ENCODE peak calls at places on chromosomes 11 and 22, in five cellular contexts. One of them, this sample, is unnamed. For H3K4me1, the result is how much of the 10 kb centered on the place peaks cover.

GRCh38 chr11:20477418-20478090 is 90.0 kb downstream of the PRMT3 start:
- DNase-seq in cardiac muscle cell: no peak
- DNase-seq in GM12878: no peak
- DNase-seq in spleen: no peak
- DNase-seq in A549: peak
- DNase-seq in this sample: no peak

GRCh38 chr11:83054904-83055380 is 16.8 kb downstream of the RAB30 start:
- DNase-seq in A549: no peak
- DNase-seq in spleen: no peak
- DNase-seq in GM12878: no peak
- DNase-seq in cardiac muscle cell: no peak
- DNase-seq in this sample: no peak

GRCh38 chr11:99199336-99199735 is 178.6 kb downstream of the CNTN5 start:
- DNase-seq in GM12878: no peak
- DNase-seq in spleen: no peak
- DNase-seq in A549: no peak
- DNase-seq in cardiac muscle cell: peak
- DNase-seq in this sample: no peak

GRCh38 chr11:78061088-78061920 is 2.4 kb upstream of the THRSP start:
- DNase-seq in A549: no peak
- DNase-seq in cardiac muscle cell: no peak
- DNase-seq in GM12878: no peak
- DNase-seq in spleen: no peak
- DNase-seq in this sample: no peak

GRCh38 chr22:49151256-49152131 is 676.2 kb downstream of the BRD1 start:
- DNase-seq in A549: no peak
- DNase-seq in GM12878: no peak
- DNase-seq in spleen: peak
- DNase-seq in cardiac muscle cell: no peak
- DNase-seq in this sample: peak

GRCh38 chr11:133964946-133965632 is 8.3 kb upstream of the IGSF9B start:
- DNase-seq in A549: peak
- DNase-seq in spleen: no peak
- DNase-seq in GM12878: no peak
- DNase-seq in cardiac muscle cell: peak
- DNase-seq in this sample: no peak

GRCh38 chr11:14908214-14908880 is 16.3 kb upstream of the CYP2R1 start:
- DNase-seq in A549: peak
- DNase-seq in cardiac muscle cell: peak
- DNase-seq in GM12878: no peak
- DNase-seq in spleen: no peak
- DNase-seq in this sample: no peak

GRCh38 chr11:3992964-3993363 is 101.6 kb upstream of the RRM1 start:
- DNase-seq in spleen: no peak
- DNase-seq in A549: no peak
- DNase-seq in GM12878: no peak
- DNase-seq in cardiac muscle cell: no peak
- DNase-seq in this sample: no peak

GRCh38 chr11:2888266-2888968 is 2.8 kb upstream of the CDKN1C start:
- DNase-seq in A549: peak
- DNase-seq in GM12878: no peak
- DNase-seq in cardiac muscle cell: peak
- DNase-seq in spleen: peak
- DNase-seq in this sample: peak
- TF ChIP-seq CTCF in A549: peak
- TF ChIP-seq CTCF in GM12878: peak
- TF ChIP-seq CTCF in cardiac muscle cell: peak
- TF ChIP-seq CTCF in spleen: peak
- TF ChIP-seq CTCF in this sample: peak

GRCh38 chr11:47589504-47590025 is 3.1 kb downstream of the FAM180B start:
- DNase-seq in spleen: no peak
- DNase-seq in cardiac muscle cell: peak
- DNase-seq in A549: no peak
- DNase-seq in GM12878: no peak
- DNase-seq in this sample: no peak
- H3K4me1 ChIP-seq in spleen: under half
- H3K4me1 ChIP-seq in cardiac muscle cell: under half
- H3K4me1 ChIP-seq in A549: under half
- H3K4me1 ChIP-seq in GM12878: under half
- H3K4me1 ChIP-seq in this sample: under half

DNA sequence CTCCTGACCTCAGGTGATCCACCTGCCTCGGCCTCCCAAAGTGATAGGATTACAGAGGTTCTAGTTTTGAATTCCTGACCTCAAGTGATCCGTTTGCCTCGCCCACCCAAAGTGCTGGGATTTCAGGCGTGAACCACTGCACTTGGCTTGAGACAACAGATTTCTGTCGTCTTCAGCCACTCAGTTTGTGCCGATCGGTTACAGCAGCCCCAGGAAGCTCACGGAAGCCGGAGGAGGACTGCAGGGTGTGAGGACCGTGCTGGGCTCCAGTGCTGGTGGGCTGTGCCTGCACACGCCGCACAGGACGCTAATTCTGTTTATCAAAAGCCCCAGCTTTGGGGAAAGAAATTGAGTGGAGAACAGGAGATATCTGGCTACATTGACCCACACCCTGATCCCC is 82.0 kb downstream of the CELSR1 start:
- DNase-seq in A549: no peak
- DNase-seq in cardiac muscle cell: no peak
- DNase-seq in GM12878: no peak
- DNase-seq in spleen: no peak
- DNase-seq in this sample: no peak
- H3K4me3 ChIP-seq in A549: no peak
- H3K4me3 ChIP-seq in cardiac muscle cell: no peak
- H3K4me3 ChIP-seq in GM12878: no peak
- H3K4me3 ChIP-seq in spleen: no peak
- H3K4me3 ChIP-seq in this sample: no peak

GRCh38 chr11:61630104-61630503 is 49.2 kb upstream of the SYT7 start:
- DNase-seq in cardiac muscle cell: no peak
- DNase-seq in GM12878: no peak
- DNase-seq in spleen: no peak
- DNase-seq in A549: no peak
- DNase-seq in this sample: no peak

GRCh38 chr11:61625525-61625924 is 44.6 kb upstream of the SYT7 start:
- DNase-seq in spleen: no peak
- DNase-seq in cardiac muscle cell: no peak
- DNase-seq in GM12878: no peak
- DNase-seq in A549: no peak
- DNase-seq in this sample: no peak

GRCh38 chr11:61629082-61629481 is 48.2 kb upstream of the SYT7 start:
- DNase-seq in cardiac muscle cell: no peak
- DNase-seq in GM12878: no peak
- DNase-seq in A549: no peak
- DNase-seq in spleen: no peak
- DNase-seq in this sample: no peak

GRCh38 chr11:61627831-61628753 is 47.2 kb upstream of the SYT7 start:
- DNase-seq in cardiac muscle cell: peak
- DNase-seq in GM12878: no peak
- DNase-seq in A549: peak
- DNase-seq in spleen: no peak
- DNase-seq in this sample: peak

DNA sequence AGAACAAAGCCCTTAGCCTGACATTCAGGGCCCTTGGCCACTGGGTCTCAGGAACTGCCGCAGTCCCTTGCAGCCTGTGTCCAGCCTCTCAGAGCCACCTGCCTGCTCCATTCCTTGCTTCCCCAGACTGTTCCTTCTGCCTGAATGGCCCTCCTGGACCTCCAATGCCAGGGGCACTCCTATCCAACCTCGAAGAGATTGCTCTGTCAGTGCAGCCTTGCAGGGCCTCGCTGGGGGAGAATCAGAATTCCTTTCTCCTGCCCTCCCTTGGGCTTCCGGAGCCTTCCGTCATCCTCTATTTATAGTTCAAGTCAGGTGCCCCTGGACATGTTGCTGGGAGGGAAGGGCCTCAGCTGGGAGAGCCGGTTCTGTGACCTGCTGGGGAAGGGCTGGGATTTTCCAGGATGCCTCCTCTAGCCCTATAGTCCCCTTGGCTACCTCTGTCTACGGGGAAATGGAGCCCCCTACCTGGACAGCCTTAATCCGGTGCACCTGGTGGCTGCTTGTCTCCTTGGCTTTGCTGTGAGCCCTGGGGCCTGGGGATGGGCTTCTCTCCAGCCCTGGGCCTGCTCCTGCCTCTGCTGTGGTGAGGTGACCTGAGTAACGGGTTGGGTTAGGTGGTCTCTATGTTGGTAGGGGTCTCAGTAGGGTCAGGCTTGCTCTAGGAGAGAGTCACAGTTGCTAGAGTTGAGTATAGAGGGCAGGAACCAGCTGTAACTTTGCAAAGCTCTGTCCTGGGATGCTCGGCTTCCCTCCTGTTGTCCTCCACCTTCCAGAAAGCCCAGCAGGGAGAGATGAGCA is 45.9 kb upstream of the SYT7 start:
- DNase-seq in A549: no peak
- DNase-seq in cardiac muscle cell: no peak
- DNase-seq in spleen: no peak
- DNase-seq in GM12878: no peak
- DNase-seq in this sample: peak
- TF ChIP-seq CTCF in A549: no peak
- TF ChIP-seq CTCF in cardiac muscle cell: no peak
- TF ChIP-seq CTCF in spleen: no peak
- TF ChIP-seq CTCF in GM12878: no peak
- TF ChIP-seq CTCF in this sample: no peak

This sample was measured in upper lobe of right lung.